ENCODE peak calls at places on chromosome 17, in six cellular contexts. V, N, T, P, R and D are unnamed samples.

GRCh38 chr17:78234261-78234865 is 2.9 kb downstream of the TMEM235 start:
- DNase-seq in V (no peak), N (no peak), T (no peak), P (no peak), R (no peak), D (no peak)

GRCh38 chr17:55456307-55457240 is 34.9 kb upstream of the MMD start:
- DNase-seq in V (no peak), N (no peak), T (no peak), P (no peak), R (no peak), D (no peak)

GRCh38 chr17:41965694-41966375 is 760 bp upstream of the CNP start:
- DNase-seq in V (peak), N (no peak), T (peak), P (peak), R (peak), D (no peak)

GRCh38 chr17:16286947-16287562 is 66.2 kb downstream of the CENPV start:
- DNase-seq in V (peak), N (no peak), T (no peak), P (peak), R (no peak), D (no peak)

GRCh38 chr17:37791434-37791833 is 46.6 kb upstream of the HNF1B start:
- DNase-seq in V (peak), N (peak), T (no peak), P (no peak), R (peak), D (no peak)

GRCh38 chr17:40417258-40417608 is 463 bp downstream of the TOP2A start:
- DNase-seq in V (no peak), N (no peak), T (no peak), P (no peak), R (no peak), D (no peak)

GRCh38 chr17:44956998-44957981 is 9.7 kb upstream of the KIF18B start:
- DNase-seq in V (peak), N (no peak), T (no peak), P (no peak), R (no peak), D (no peak)

GRCh38 chr17:560379-560935 is 154.2 kb downstream of the VPS53 start:
- DNase-seq in V (no peak), N (no peak), T (no peak), P (no peak), R (no peak), D (no peak)

GRCh38 chr17:37737081-37737480 is 7.8 kb downstream of the HNF1B start:
- DNase-seq in V (no peak), N (no peak), T (no peak), P (no peak), R (no peak), D (peak)

GRCh38 chr17:28493467-28493866 is 12.7 kb upstream of the FOXN1 start:
- DNase-seq in V (no peak), N (no peak), T (no peak), P (no peak), R (no peak), D (no peak)

GRCh38 chr17:35170968-35171771 is 23.0 kb downstream of the SLC35G3 start:
- DNase-seq in V (no peak), N (no peak), T (no peak), P (peak), R (no peak), D (no peak)

GRCh38 chr17:81386646-81387234 is 8.5 kb upstream of the BAHCC1 start:
- DNase-seq in V (peak), N (no peak), T (peak), P (no peak), R (no peak), D (no peak)

GRCh38 chr17:10069301-10069700 is 129.1 kb downstream of the GAS7 start:
- DNase-seq in V (no peak), N (no peak), T (no peak), P (no peak), R (no peak), D (no peak)

GRCh38 chr17:63420868-63421680 is 25.0 kb downstream of the CYB561 start:
- DNase-seq in V (no peak), N (no peak), T (no peak), P (no peak), R (no peak), D (no peak)

GRCh38 chr17:17028059-17028877 is 14.0 kb upstream of the MPRIP start:
- DNase-seq in V (peak), N (no peak), T (peak), P (peak), R (no peak), D (peak)

GRCh38 chr17:81858967-81859905 is 1.1 kb downstream of the P4HB start:
- DNase-seq in V (peak), N (no peak), T (peak), P (no peak), R (no peak), D (no peak)

GRCh38 chr17:32826076-32826475 is 50.8 kb downstream of the MYO1D start:
- DNase-seq in V (no peak), N (no peak), T (no peak), P (no peak), R (no peak), D (no peak)

GRCh38 chr17:17675925-17676534 is 5.2 kb upstream of the RAI1 start:
- DNase-seq in V (no peak), N (no peak), T (no peak), P (no peak), R (no peak), D (peak)

GRCh38 chr17:42240201-42240600 is 36.0 kb downstream of the STAT5B start:
- DNase-seq in V (no peak), N (no peak), T (no peak), P (no peak), R (no peak), D (no peak)

GRCh38 chr17:14756469-14756868 is 455.6 kb downstream of the HS3ST3B1 start:
- DNase-seq in V (no peak), N (no peak), T (no peak), P (no peak), R (no peak), D (no peak)

GRCh38 chr17:32882029-32882428 is 5.1 kb upstream of the MYO1D start:
- DNase-seq in V (no peak), N (no peak), T (no peak), P (no peak), R (no peak), D (no peak)